ENCODE peak calls at places on chromosome 11, in seven cellular contexts. I is CD4-positive, alpha-beta T cell; N is GM20000; M is activated B cell treated with CpG ODN at 0.5 μM for 24 hours; R is mesothelial cell of epicardium; Z is tibial nerve; A is neural progenitor cell. X is an unnamed sample.

GRCh38 chr11:16610738-16611388 is 127.6 kb upstream of the C11orf58 start:
- DNase-seq in R (no peak), N (no peak), Z (no peak), I (no peak), M (no peak), A (peak; percentile 58), X (no peak)

GRCh38 chr11:125871391-125872137 is 15.9 kb upstream of the HYLS1 start:
- DNase-seq in N (no peak), R (no peak), Z (no peak), M (no peak), A (peak; percentile 78), I (no peak), X (no peak)

GRCh38 chr11:125994509-125994908 is 48.7 kb downstream of the VSIG10L2 start:
- DNase-seq in Z (no peak), M (no peak), R (no peak), N (no peak), I (no peak), A (no peak), X (no peak)

GRCh38 chr11:108131993-108132392 is 10.6 kb downstream of the ACAT1 start:
- DNase-seq in R (no peak), Z (no peak), N (no peak), A (no peak), I (no peak), M (no peak), X (no peak)

GRCh38 chr11:125944350-125945010 is 1.4 kb upstream of the VSIG10L2 start:
- DNase-seq in M (no peak), N (no peak), A (no peak), Z (no peak), I (no peak), R (no peak), X (no peak)

GRCh38 chr11:73011126-73011817 is 130.8 kb downstream of the FCHSD2 start:
- DNase-seq in R (no peak), Z (no peak), N (no peak), I (no peak), M (no peak), A (no peak), X (no peak)

GRCh38 chr11:1832181-1832988 is 2.4 kb upstream of the SYT8 start:
- DNase-seq in Z (no peak), N (peak; percentile 90), M (peak; percentile 76), I (peak; percentile 63), A (peak; percentile 80), R (peak; percentile 86), X (peak; percentile 90)

GRCh38 chr11:2507212-2507901 is 62.5 kb downstream of the KCNQ1 start:
- DNase-seq in A (no peak), Z (peak; percentile 9), I (no peak), R (no peak), M (peak; percentile 6), N (peak; percentile 7), X (peak; percentile 2)

GRCh38 chr11:41328324-41328723 is 131.1 kb downstream of the LRRC4C start:
- DNase-seq in A (no peak), M (no peak), N (no peak), Z (no peak), I (no peak), R (no peak), X (no peak)

GRCh38 chr11:34354782-34355181 is 3.0 kb downstream of the ABTB2 start:
- DNase-seq in M (no peak), R (no peak), N (no peak), I (no peak), A (no peak), Z (no peak), X (no peak)

GRCh38 chr11:62336949-62337681 is at the start of gene ASRGL1:
- DNase-seq in I (peak; percentile 68), R (peak; percentile 82), N (peak; percentile 85), Z (peak; percentile 51), M (peak; percentile 83), A (peak; percentile 91), X (peak; percentile 82)

GRCh38 chr11:96331556-96332168 is 11.3 kb downstream of the MAML2 start:
- DNase-seq in R (no peak), I (no peak), N (no peak), A (no peak), Z (no peak), M (no peak), X (no peak)

GRCh38 chr11:96335389-96335788 is 7.6 kb downstream of the MAML2 start:
- DNase-seq in Z (no peak), M (no peak), N (no peak), I (no peak), R (no peak), A (no peak), X (no peak)

GRCh38 chr11:96334219-96334618 is 8.8 kb downstream of the MAML2 start:
- DNase-seq in N (no peak), Z (no peak), R (no peak), M (no peak), A (no peak), I (no peak), X (no peak)

GRCh38 chr11:96332236-96332761 is 10.7 kb downstream of the MAML2 start:
- DNase-seq in A (peak; percentile 32), N (no peak), Z (no peak), R (no peak), I (no peak), M (no peak), X (no peak)

GRCh38 chr11:96333076-96333744 is 9.8 kb downstream of the MAML2 start:
- DNase-seq in A (no peak), I (no peak), R (no peak), M (no peak), Z (no peak), N (no peak), X (no peak)
- TF ChIP-seq CTCF in A (no peak), I (no peak), R (no peak), M (no peak), Z (no peak), N (no peak), X (no peak)

GRCh38 chr11:32062540-32062939 is 28.3 kb upstream of the RCN1 start:
- DNase-seq in A (no peak), I (no peak), N (no peak), R (no peak), Z (no peak), M (no peak), X (no peak)
- TF ChIP-seq CTCF in A (no peak), I (no peak), N (no peak), R (no peak), Z (no peak), M (no peak), X (no peak)

DNA sequence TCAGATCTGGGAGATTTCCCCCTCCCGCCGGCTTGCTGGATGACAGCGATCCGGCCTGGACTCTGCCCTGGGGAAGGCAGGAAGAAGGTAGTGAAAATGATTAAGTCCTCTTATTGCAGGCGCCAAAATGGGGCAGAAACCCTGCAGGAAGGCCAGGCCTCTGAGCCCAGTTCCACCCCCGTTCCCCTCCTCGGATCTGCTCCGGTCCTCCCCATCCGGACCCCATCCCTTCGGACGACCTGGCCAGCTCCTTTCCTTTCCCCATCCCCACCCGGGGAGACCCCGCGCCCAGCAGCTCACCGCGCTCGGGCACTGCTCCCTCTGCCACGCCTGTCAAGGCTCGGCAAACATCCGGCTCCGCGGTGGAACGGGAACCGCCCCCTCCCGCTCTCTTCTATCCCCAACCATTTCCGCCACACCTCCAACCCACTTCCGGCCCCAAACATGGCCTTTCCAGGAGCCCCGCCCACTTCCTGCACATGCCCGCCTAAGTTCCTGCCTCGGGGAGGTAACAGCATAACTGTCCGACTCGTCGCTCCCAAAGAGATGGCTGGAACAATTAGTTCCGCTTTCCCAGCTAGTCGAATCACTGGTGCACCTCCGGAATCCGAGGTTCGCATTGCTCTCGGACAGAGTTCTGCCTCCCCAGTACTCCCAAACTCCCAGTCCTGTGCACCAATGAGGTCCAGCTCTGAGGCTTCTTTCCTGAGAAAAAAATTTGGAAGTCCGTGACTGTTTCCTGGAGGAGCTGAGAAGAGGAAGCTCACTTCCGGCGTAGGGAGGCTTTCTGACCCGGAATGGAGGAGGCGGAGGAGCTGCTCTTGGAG is at the start of the genes ARHGAP1 and ZNF408:
- DNase-seq in M (peak; percentile 96), I (peak; percentile 99), A (peak; percentile 99), N (peak; percentile 95), Z (peak; percentile 99), R (peak; percentile 98), X (peak; percentile 94)
- TF ChIP-seq CTCF in M (no peak), I (no peak), A (no peak), N (no peak), Z (no peak), R (no peak), X (no peak)

DNA sequence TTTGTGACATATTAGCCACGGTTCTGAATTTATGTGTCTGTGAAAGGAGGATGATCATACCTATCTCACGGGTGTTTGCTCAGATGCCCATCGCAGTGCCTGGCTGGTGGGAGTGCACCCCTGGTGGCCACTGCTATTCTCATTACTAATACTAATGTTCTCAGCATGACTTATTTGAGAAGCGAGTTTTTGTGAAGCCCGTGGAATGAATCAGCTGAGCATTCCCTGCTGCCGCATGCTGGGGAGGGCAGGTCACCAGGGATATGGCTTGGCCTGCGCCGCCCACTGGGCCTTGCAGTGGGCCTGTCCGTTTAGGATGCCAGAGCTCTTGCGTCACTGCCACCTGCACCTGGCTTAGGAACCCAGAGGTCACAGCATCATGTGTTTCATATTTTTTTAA is 16.8 kb downstream of the CTTN start:
- DNase-seq in A (no peak), M (no peak), Z (no peak), N (no peak), R (no peak), I (no peak), X (no peak)
- TF ChIP-seq CTCF in A (peak; percentile 19), M (no peak), Z (no peak), N (no peak), R (no peak), I (no peak), X (no peak)

X was measured in GM13977.